ENCODE peak calls at places on chromosomes 12 and 14, in seven cellular contexts. I is PC-9, F is OCI-LY7, A is neural progenitor cell, S is IMR-90, C is GM23338, P is HepG2. O is an unnamed sample.

GRCh38 chr14:75690010-75690409 is 29.0 kb downstream of the TTLL5 start:
- DNase-seq in I (no peak), F (no peak), A (no peak), S (peak; percentile 47), C (no peak), P (no peak), O (peak; percentile 17)

GRCh38 chr12:4423528-4424195 is 22.0 kb downstream of the FGF6 start:
- DNase-seq in I (no peak), F (no peak), A (no peak), S (no peak), C (no peak), P (no peak), O (no peak)

GRCh38 chr12:96223411-96224218 is 29.4 kb downstream of the ELK3 start:
- DNase-seq in I (no peak), F (no peak), A (no peak), S (no peak), C (no peak), P (no peak), O (no peak)

GRCh38 chr12:95117178-95117599 is 43.8 kb upstream of the NR2C1 start:
- DNase-seq in I (no peak), F (peak; percentile 89), A (peak; percentile 83), S (peak; percentile 75), C (peak; percentile 80), P (peak; percentile 70), O (peak; percentile 41)

GRCh38 chr14:100150932-100151587 is 8.4 kb downstream of the DEGS2 start:
- DNase-seq in I (no peak), F (no peak), A (no peak), S (no peak), C (no peak), P (no peak), O (no peak)

GRCh38 chr12:79691299-79692248 is 810 bp upstream of the PAWR start:
- DNase-seq in I (peak; percentile 78), F (no peak), A (no peak), S (peak; percentile 93), C (no peak), P (peak; percentile 39), O (no peak)

GRCh38 chr12:60335765-60336164 is 739.9 kb downstream of the SLC16A7 start:
- DNase-seq in I (no peak), F (no peak), A (no peak), S (peak; percentile 67), C (peak; percentile 6), P (no peak), O (peak; percentile 32)

GRCh38 chr12:81712536-81712935 is 46.6 kb downstream of the PPFIA2 start:
- DNase-seq in I (no peak), F (no peak), A (no peak), S (no peak), C (no peak), P (no peak), O (no peak)

GRCh38 chr14:101835166-101835557 is 73.7 kb downstream of the PPP2R5C start:
- DNase-seq in I (no peak), F (no peak), A (no peak), S (peak; percentile 34), C (no peak), P (no peak), O (no peak)

GRCh38 chr12:104137175-104137901 is 672 bp downstream of the NFYB start:
- DNase-seq in I (peak; percentile 37), F (peak; percentile 74), A (peak; percentile 69), S (peak; percentile 62), C (peak; percentile 70), P (peak; percentile 47), O (peak; percentile 39)

GRCh38 chr12:953776-954175 is 4.3 kb upstream of the RAD52 start:
- DNase-seq in I (peak; percentile 53), F (no peak), A (no peak), S (peak; percentile 68), C (no peak), P (no peak), O (peak; percentile 89)

GRCh38 chr14:102949062-102949800 is 26.8 kb downstream of the AMN start:
- DNase-seq in I (no peak), F (peak; percentile 61), A (no peak), S (peak; percentile 58), C (no peak), P (no peak), O (peak; percentile 23)

GRCh38 chr12:54689984-54690383 is 41.8 kb upstream of the DCD start:
- DNase-seq in I (no peak), F (no peak), A (peak; percentile 55), S (no peak), C (peak; percentile 84), P (no peak), O (peak; percentile 6)

GRCh38 chr14:79279645-79280399 is 931.5 kb downstream of the DIO2 start:
- DNase-seq in I (no peak), F (no peak), A (peak; percentile 41), S (peak; percentile 10), C (peak; percentile 27), P (no peak), O (peak; percentile 17)

GRCh38 chr12:6267007-6267721 is 43.3 kb upstream of the PLEKHG6 start:
- DNase-seq in I (no peak), F (peak; percentile 35), A (no peak), S (peak; percentile 75), C (no peak), P (no peak), O (peak; percentile 13)

GRCh38 chr12:115323223-115323905 is 639.4 kb upstream of the TBX3 start:
- DNase-seq in I (no peak), F (no peak), A (no peak), S (peak; percentile 86), C (no peak), P (no peak), O (peak; percentile 14)

GRCh38 chr12:108173892-108174291 is 44.8 kb downstream of the WSCD2 start:
- DNase-seq in I (no peak), F (no peak), A (no peak), S (no peak), C (no peak), P (no peak), O (no peak)

GRCh38 chr12:57838594-57839302 is 7.8 kb downstream of the CTDSP2 start:
- DNase-seq in I (no peak), F (peak; percentile 48), A (no peak), S (peak; percentile 39), C (no peak), P (no peak), O (no peak)

GRCh38 chr14:54974773-54975414 is 52.0 kb downstream of the WDHD1 start:
- DNase-seq in I (no peak), F (no peak), A (no peak), S (no peak), C (no peak), P (no peak), O (no peak)

GRCh38 chr14:54975856-54976255 is 51.0 kb downstream of the WDHD1 start:
- DNase-seq in I (no peak), F (no peak), A (no peak), S (no peak), C (no peak), P (no peak), O (no peak)

GRCh38 chr14:54979039-54979438 is 47.9 kb downstream of the WDHD1 start:
- DNase-seq in I (no peak), F (no peak), A (no peak), S (no peak), C (no peak), P (no peak), O (no peak)

GRCh38 chr14:54981698-54982097 is 45.2 kb downstream of the WDHD1 start:
- DNase-seq in I (no peak), F (no peak), A (no peak), S (peak; percentile 22), C (no peak), P (no peak), O (peak; percentile 51)

GRCh38 chr14:54976316-54976715 is 50.6 kb downstream of the WDHD1 start:
- DNase-seq in I (no peak), F (no peak), A (no peak), S (peak; percentile 82), C (no peak), P (no peak), O (no peak)
- H2AFZ ChIP-seq in I (no peak overlapping the region), F (no peak overlapping the region), A (no peak overlapping the region), S (peak overlapping the region; percentile 35), C (no peak overlapping the region), P (no peak overlapping the region), O (no peak overlapping the region)

GRCh38 chr12:123254853-123255446 is 16.7 kb downstream of the CDK2AP1 start:
- DNase-seq in I (no peak), F (no peak), A (no peak), S (no peak), C (no peak), P (no peak), O (no peak)
- H2AFZ ChIP-seq in I (no peak overlapping the region), F (no peak overlapping the region), A (no peak overlapping the region), S (no peak overlapping the region), C (no peak overlapping the region), P (no peak overlapping the region), O (no peak overlapping the region)

DNA sequence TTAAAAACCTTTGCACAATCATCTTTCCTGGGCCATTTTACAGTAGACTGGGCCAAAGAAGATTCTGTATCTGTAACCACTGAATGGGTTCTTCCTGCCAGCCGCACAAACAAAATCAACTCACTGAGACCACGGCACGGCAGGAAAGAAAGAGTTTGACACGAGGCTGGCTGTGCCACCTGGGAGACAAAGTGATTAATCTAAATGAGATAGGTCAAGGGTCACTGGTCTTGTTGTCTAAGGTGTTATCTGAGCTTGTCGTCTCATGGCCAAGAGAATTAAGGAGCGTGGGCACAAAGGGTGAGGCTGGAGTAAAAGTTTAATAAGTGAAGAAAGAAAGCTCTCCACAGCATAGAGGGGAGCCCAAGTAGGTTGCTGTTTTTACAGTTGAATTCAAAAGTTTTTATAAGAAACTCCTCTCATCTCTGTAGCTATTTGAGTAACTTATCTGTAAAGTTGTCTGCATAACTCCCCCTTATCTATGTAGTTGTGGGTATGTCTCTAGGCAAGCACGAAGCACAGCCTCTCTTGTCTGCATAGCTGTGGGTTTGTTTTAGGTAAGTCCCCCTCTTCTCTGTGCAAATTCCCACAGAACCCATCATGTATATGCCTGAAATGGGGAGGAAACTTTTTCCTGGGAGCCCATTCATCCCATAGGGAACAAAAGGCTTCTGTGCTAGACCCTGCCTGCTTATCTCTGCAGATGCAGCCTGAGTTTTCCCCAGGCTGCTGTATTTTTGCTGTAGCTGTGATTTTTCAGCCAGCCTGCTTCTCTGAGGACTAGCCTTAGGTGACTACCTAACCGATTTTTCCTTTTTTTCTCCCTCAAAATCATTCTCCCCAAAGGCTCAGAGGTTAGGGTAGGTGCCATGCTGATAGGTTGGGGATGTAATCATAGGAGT is 1314.6 kb upstream of the TMEM132C start:
- DNase-seq in I (no peak), F (peak; percentile 4), A (peak; percentile 52), S (no peak), C (no peak), P (no peak), O (no peak)
- H2AFZ ChIP-seq in I (no peak overlapping the region), F (no peak overlapping the region), A (no peak overlapping the region), S (no peak overlapping the region), C (no peak overlapping the region), P (no peak overlapping the region), O (no peak overlapping the region)

GRCh38 chr14:89185919-89186849 is 230.8 kb downstream of the FOXN3 start:
- DNase-seq in I (peak; percentile 51), F (no peak), A (peak; percentile 75), S (peak; percentile 88), C (no peak), P (no peak), O (peak; percentile 75)

GRCh38 chr14:89187501-89187900 is 229.5 kb downstream of the FOXN3 start:
- DNase-seq in I (no peak), F (no peak), A (no peak), S (no peak), C (no peak), P (no peak), O (no peak)

GRCh38 chr14:89188492-89188891 is 228.5 kb downstream of the FOXN3 start:
- DNase-seq in I (no peak), F (no peak), A (no peak), S (no peak), C (no peak), P (no peak), O (peak; percentile 20)

GRCh38 chr14:89184952-89185351 is 232.1 kb downstream of the FOXN3 start:
- DNase-seq in I (no peak), F (no peak), A (no peak), S (no peak), C (no peak), P (no peak), O (no peak)

GRCh38 chr14:89186850-89187376 is 230.1 kb downstream of the FOXN3 start:
- DNase-seq in I (no peak), F (no peak), A (no peak), S (peak; percentile 16), C (no peak), P (no peak), O (no peak)
- H2AFZ ChIP-seq in I (no peak overlapping the region), F (no peak overlapping the region), A (no peak overlapping the region), S (no peak overlapping the region), C (no peak overlapping the region), P (no peak overlapping the region), O (no peak overlapping the region)